ENCODE peak calls at places on chromosome 16, in five cellular contexts. H, P, L, G and V are unnamed samples.

GRCh38 chr16:24848065-24848464 is 2.3 kb downstream of the SLC5A11 start:
- DNase-seq in H (no peak), P (no peak), L (no peak), G (peak), V (peak)

GRCh38 chr16:15613676-15614075 is 29.3 kb downstream of the MARF1 start:
- DNase-seq in H (no peak), P (no peak), L (no peak), G (peak), V (no peak)

GRCh38 chr16:90031931-90032663 is 12.8 kb upstream of the DBNDD1 start:
- DNase-seq in H (no peak), P (peak), L (no peak), G (no peak), V (no peak)

GRCh38 chr16:2159052-2159838 is 3.7 kb downstream of the TRAF7 start:
- DNase-seq in H (peak), P (no peak), L (no peak), G (no peak), V (no peak)

GRCh38 chr16:11217651-11218323 is 38.2 kb downstream of the SOCS1 start:
- DNase-seq in H (no peak), P (no peak), L (no peak), G (no peak), V (no peak)

GRCh38 chr16:10314811-10315210 is 71.0 kb upstream of the ATF7IP2 start:
- DNase-seq in H (no peak), P (no peak), L (no peak), G (no peak), V (no peak)

GRCh38 chr16:30561212-30561816 is 3.1 kb upstream of the ZNF764 start:
- DNase-seq in H (peak), P (peak), L (peak), G (no peak), V (no peak)

GRCh38 chr16:58853830-58854229 is 119.7 kb upstream of the GOT2 start:
- DNase-seq in H (no peak), P (no peak), L (no peak), G (no peak), V (peak)

GRCh38 chr16:8905168-8905762 is 23.1 kb downstream of the LITAFD start:
- DNase-seq in H (no peak), P (no peak), L (no peak), G (peak), V (no peak)

GRCh38 chr16:50731130-50731988 is 10.5 kb upstream of the CYLD start:
- DNase-seq in H (peak), P (no peak), L (no peak), G (no peak), V (no peak)

GRCh38 chr16:51577621-51578303 is 426.7 kb upstream of the SALL1 start:
- DNase-seq in H (no peak), P (no peak), L (no peak), G (no peak), V (no peak)

GRCh38 chr16:71746442-71747046 is 22.0 kb upstream of the PHLPP2 start:
- DNase-seq in H (no peak), P (no peak), L (no peak), G (peak), V (no peak)

GRCh38 chr16:50696575-50697420 is 3.4 kb downstream of the NOD2 start:
- DNase-seq in H (peak), P (peak), L (peak), G (peak), V (no peak)

GRCh38 chr16:81445143-81445922 is 725 bp downstream of the CMIP start:
- DNase-seq in H (peak), P (peak), L (peak), G (no peak), V (no peak)

GRCh38 chr16:15618392-15618791 is 24.6 kb downstream of the MARF1 start:
- DNase-seq in H (no peak), P (no peak), L (no peak), G (no peak), V (no peak)

GRCh38 chr16:13970708-13971422 is 50.9 kb downstream of the ERCC4 start:
- DNase-seq in H (no peak), P (no peak), L (no peak), G (no peak), V (no peak)

GRCh38 chr16:13863075-13863765 is 56.7 kb upstream of the ERCC4 start:
- DNase-seq in H (no peak), P (no peak), L (no peak), G (no peak), V (no peak)

GRCh38 chr16:27642753-27643152 is 92.8 kb downstream of the KATNIP start:
- DNase-seq in H (no peak), P (no peak), L (no peak), G (peak), V (no peak)

GRCh38 chr16:18983565-18984424 is at the start of gene TMC7:
- DNase-seq in H (peak), P (peak), L (peak), G (peak), V (peak)

GRCh38 chr16:10523025-10523424 is 57.4 kb downstream of the EMP2 start:
- DNase-seq in H (no peak), P (no peak), L (no peak), G (no peak), V (no peak)

GRCh38 chr16:81568749-81569087 is 124.1 kb downstream of the CMIP start:
- DNase-seq in H (no peak), P (no peak), L (no peak), G (no peak), V (no peak)

GRCh38 chr16:35431829-35432663 is 1972.6 kb downstream of the TP53TG3F start:
- DNase-seq in H (no peak), P (no peak), L (no peak), G (no peak), V (no peak)

GRCh38 chr16:57668630-57669475 is 747 bp downstream of the ADGRG3 start:
- DNase-seq in H (no peak), P (peak), L (no peak), G (no peak), V (no peak)

GRCh38 chr16:27685802-27686201 is 135.9 kb downstream of the KATNIP start:
- DNase-seq in H (no peak), P (no peak), L (no peak), G (no peak), V (no peak)

GRCh38 chr16:81937305-81938038 is 73.8 kb downstream of the SDR42E1 start:
- DNase-seq in H (no peak), P (no peak), L (no peak), G (no peak), V (no peak)

GRCh38 chr16:14125030-14125681 is 54.0 kb downstream of the MRTFB start:
- DNase-seq in H (no peak), P (no peak), L (no peak), G (no peak), V (no peak)

GRCh38 chr16:72091217-72091616 is 2.2 kb downstream of the TXNL4B start:
- DNase-seq in H (no peak), P (no peak), L (no peak), G (no peak), V (no peak)

GRCh38 chr16:57608462-57609113 is 19.8 kb upstream of the ADGRG1 start:
- DNase-seq in H (no peak), P (no peak), L (no peak), G (no peak), V (no peak)

GRCh38 chr16:820730-821129 is 20.2 kb upstream of the GNG13 start:
- DNase-seq in H (no peak), P (no peak), L (no peak), G (no peak), V (no peak)

GRCh38 chr16:89599451-89599858 is 14.0 kb upstream of the DPEP1 start:
- DNase-seq in H (no peak), P (no peak), L (no peak), G (peak), V (no peak)

GRCh38 chr16:25014500-25015147 is 545 bp downstream of the ARHGAP17 start:
- DNase-seq in H (peak), P (peak), L (peak), G (no peak), V (no peak)

GRCh38 chr16:24070851-24071250 is 185.3 kb upstream of the CACNG3 start:
- DNase-seq in H (no peak), P (no peak), L (no peak), G (peak), V (no peak)

GRCh38 chr16:24206926-24207325 is 49.2 kb upstream of the CACNG3 start:
- DNase-seq in H (no peak), P (no peak), L (no peak), G (no peak), V (no peak)

GRCh38 chr16:89449726-89450335 is 40.5 kb downstream of the ANKRD11 start:
- DNase-seq in H (no peak), P (no peak), L (no peak), G (no peak), V (no peak)

GRCh38 chr16:31080756-31081419 is 6.7 kb downstream of the ZNF646 start:
- DNase-seq in H (no peak), P (no peak), L (no peak), G (no peak), V (no peak)

GRCh38 chr16:73020409-73020884 is 27.5 kb downstream of the ZFHX3 start:
- DNase-seq in H (no peak), P (peak), L (no peak), G (peak), V (peak)

GRCh38 chr16:56871172-56871593 is 6.2 kb downstream of the SLC12A3 start:
- DNase-seq in H (no peak), P (no peak), L (no peak), G (no peak), V (no peak)

GRCh38 chr16:30533748-30534367 is 800 bp downstream of the ZNF747 start:
- DNase-seq in H (no peak), P (no peak), L (no peak), G (no peak), V (no peak)

GRCh38 chr16:4426021-4426684 is 485 bp downstream of the DNAJA3 start:
- DNase-seq in H (no peak), P (no peak), L (no peak), G (no peak), V (no peak)

DNA sequence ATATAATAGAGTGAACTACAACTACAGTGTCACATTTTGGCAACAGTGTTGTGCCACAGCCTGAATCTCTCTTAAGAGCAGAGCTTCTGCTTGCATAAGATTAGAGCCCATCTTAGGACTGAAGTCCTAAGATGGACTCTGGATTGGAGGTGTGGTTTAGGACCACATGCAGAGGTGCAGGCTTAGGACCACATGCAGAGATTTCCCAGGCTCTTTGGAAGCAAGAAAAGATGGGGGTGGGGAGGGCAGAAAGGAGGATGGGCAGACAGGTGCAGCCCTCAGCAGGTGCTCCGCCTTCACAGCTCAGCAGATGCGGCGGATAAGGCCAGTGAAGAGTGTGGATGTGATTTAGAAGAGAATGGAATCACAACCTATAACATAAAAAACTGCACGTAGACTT is 128.7 kb downstream of the TANGO6 start:
- DNase-seq in H (no peak), P (no peak), L (no peak), G (no peak), V (no peak)
- H3K4me3 ChIP-seq in H (no peak), P (no peak), L (no peak), G (no peak), V (no peak)

DNA sequence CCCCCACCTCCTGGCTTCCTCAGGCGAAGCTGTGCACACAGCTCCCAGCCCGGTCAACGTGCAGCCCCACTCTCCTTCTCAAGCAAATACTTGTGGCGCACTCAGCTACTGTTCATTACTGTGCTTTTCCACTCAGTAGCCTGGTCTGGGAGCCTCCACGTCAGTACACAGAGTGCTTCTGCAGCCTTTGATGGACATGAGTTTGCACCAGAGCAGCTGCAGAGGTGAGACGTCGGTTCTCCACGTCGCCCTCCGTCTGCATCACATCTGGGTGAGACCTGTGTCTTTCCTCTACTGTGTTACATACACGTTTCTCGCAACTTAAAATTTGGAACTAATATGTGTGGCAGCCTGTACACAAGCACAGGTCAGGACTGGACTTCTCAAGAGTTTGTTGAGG is 334.3 kb downstream of the C16orf95 start:
- DNase-seq in H (no peak), P (no peak), L (no peak), G (no peak), V (no peak)
- TF ChIP-seq CTCF in H (no peak), P (no peak), L (no peak), G (no peak), V (no peak)

GRCh38 chr16:84841787-84842300 is 22.1 kb downstream of the CRISPLD2 start:
- DNase-seq in H (no peak), P (no peak), L (peak), G (peak), V (no peak)
- H3K4me3 ChIP-seq in H (no peak), P (no peak), L (no peak), G (peak), V (no peak)

DNA sequence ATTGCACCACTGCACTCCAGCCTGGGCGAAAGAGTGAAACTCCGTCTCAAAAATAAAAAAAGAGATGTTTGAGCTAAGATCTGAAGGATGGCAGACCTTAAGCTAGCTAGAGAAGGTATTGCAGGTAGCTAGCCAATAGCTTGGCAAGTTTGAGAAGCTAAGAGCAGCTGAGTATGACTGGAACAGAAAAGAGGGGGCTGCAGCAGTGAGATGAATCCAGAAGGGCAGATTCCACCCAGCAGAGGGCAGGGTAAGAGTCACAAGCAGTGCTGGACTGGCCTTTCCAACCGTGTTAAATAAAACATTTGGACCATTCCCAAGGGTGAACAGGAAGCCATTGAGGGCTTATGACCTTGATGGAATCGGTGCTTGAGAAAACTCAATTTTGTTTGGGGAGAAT is 5.7 kb upstream of the PHAF1 start:
- DNase-seq in H (no peak), P (peak), L (no peak), G (no peak), V (no peak)
- TF ChIP-seq CTCF in H (no peak), P (peak), L (peak), G (no peak), V (peak)

GRCh38 chr16:75494696-75495601 is at the start of gene CHST6:
- DNase-seq in H (no peak), P (peak), L (no peak), G (no peak), V (no peak)
- H3K4me3 ChIP-seq in H (peak), P (peak), L (peak), G (peak), V (peak)

GRCh38 chr16:68844211-68844564 is 857 bp downstream of the TANGO6 start:
- DNase-seq in H (no peak), P (no peak), L (no peak), G (no peak), V (no peak)

GRCh38 chr16:68848786-68849185 is 5.5 kb downstream of the TANGO6 start:
- DNase-seq in H (no peak), P (no peak), L (no peak), G (no peak), V (no peak)

GRCh38 chr16:68839831-68840230 is 3.5 kb upstream of the TANGO6 start:
- DNase-seq in H (no peak), P (no peak), L (no peak), G (no peak), V (no peak)

GRCh38 chr16:68843482-68844210 is at the start of gene TANGO6:
- DNase-seq in H (peak), P (peak), L (peak), G (peak), V (peak)
- TF ChIP-seq CTCF in H (no peak), P (no peak), L (peak), G (peak), V (peak)

GRCh38 chr16:49377196-49377755 is 3.7 kb downstream of the C16orf78 start:
- DNase-seq in H (no peak), P (no peak), L (no peak), G (no peak), V (no peak)

GRCh38 chr16:49376206-49376605 is 2.6 kb downstream of the C16orf78 start:
- DNase-seq in H (no peak), P (no peak), L (no peak), G (no peak), V (no peak)

GRCh38 chr16:49378238-49378637 is 4.6 kb downstream of the C16orf78 start:
- DNase-seq in H (no peak), P (no peak), L (no peak), G (no peak), V (no peak)

GRCh38 chr16:49382916-49383315 is 9.3 kb downstream of the C16orf78 start:
- DNase-seq in H (no peak), P (no peak), L (no peak), G (peak), V (no peak)

DNA sequence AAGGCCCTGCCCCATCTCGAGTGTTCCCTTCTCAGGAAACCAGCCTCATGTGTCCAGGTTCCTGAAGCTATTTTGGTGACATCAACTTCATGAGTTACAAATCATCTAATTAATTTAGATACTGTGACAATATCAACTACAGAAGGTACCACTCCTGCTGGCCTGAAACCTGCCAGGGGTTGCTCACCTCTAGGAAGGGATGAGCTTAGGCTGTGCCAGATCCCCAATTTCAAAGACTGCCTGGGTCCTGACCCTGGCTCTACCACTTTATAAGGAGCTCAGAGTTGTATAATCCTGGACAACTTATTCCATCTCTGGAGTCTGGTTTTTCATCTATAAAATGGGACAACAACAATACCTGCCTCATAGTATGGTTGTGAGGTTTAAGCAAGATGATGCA is 5.2 kb downstream of the C16orf78 start:
- DNase-seq in H (no peak), P (no peak), L (no peak), G (no peak), V (no peak)
- H3K4me3 ChIP-seq in H (no peak), P (no peak), L (no peak), G (no peak), V (no peak)

GRCh38 chr16:3274490-3274889 is 8.8 kb upstream of the ZNF263 start:
- DNase-seq in H (no peak), P (no peak), L (no peak), G (no peak), V (no peak)
- TF ChIP-seq CTCF in H (no peak), P (no peak), L (no peak), G (no peak), V (no peak)